ENCODE peak calls at places on chromosomes 5 and 9, in ten cellular contexts. One of them, this sample, is unnamed.

GRCh38 chr9:4717815-4718214 is 23.2 kb downstream of the AK3 start:
- DNase-seq in NCI-H2171 treated with DMSO at 0.1 percent for 48 hours: no peak
- DNase-seq in anterior cingulate cortex: no peak
- DNase-seq in activated T-cell treated with anti-CD3 and anti-CD28 coated beads for 1 hour: no peak
- DNase-seq in amniotic stem cell: no peak
- DNase-seq in amygdala: no peak
- DNase-seq in HuH-7: no peak
- DNase-seq in T-helper 2 cell: no peak
- DNase-seq in SK-MEL-5: no peak
- DNase-seq in stimulated activated CD4-positive, alpha-beta T cell treated with anti-CD3 and anti-CD28 coated beads, TNF-alpha, amount 100 ng/mL, for 24 hours: no peak
- DNase-seq in this sample: no peak

GRCh38 chr5:79133121-79133656 is 21.6 kb downstream of the BHMT start:
- DNase-seq in NCI-H2171 treated with DMSO at 0.1 percent for 48 hours: peak
- DNase-seq in anterior cingulate cortex: no peak
- DNase-seq in activated T-cell treated with anti-CD3 and anti-CD28 coated beads for 1 hour: no peak
- DNase-seq in amniotic stem cell: peak
- DNase-seq in amygdala: no peak
- DNase-seq in HuH-7: no peak
- DNase-seq in T-helper 2 cell: no peak
- DNase-seq in SK-MEL-5: peak
- DNase-seq in stimulated activated CD4-positive, alpha-beta T cell treated with anti-CD3 and anti-CD28 coated beads, TNF-alpha, amount 100 ng/mL, for 24 hours: no peak
- DNase-seq in this sample: no peak

GRCh38 chr5:130550553-130550940 is 614.5 kb downstream of the HINT1 start:
- DNase-seq in NCI-H2171 treated with DMSO at 0.1 percent for 48 hours: no peak
- DNase-seq in anterior cingulate cortex: no peak
- DNase-seq in activated T-cell treated with anti-CD3 and anti-CD28 coated beads for 1 hour: no peak
- DNase-seq in amniotic stem cell: no peak
- DNase-seq in amygdala: no peak
- DNase-seq in HuH-7: no peak
- DNase-seq in T-helper 2 cell: no peak
- DNase-seq in SK-MEL-5: no peak
- DNase-seq in stimulated activated CD4-positive, alpha-beta T cell treated with anti-CD3 and anti-CD28 coated beads, TNF-alpha, amount 100 ng/mL, for 24 hours: no peak
- DNase-seq in this sample: no peak

GRCh38 chr5:172503925-172504730 is 49.8 kb upstream of the SH3PXD2B start:
- DNase-seq in NCI-H2171 treated with DMSO at 0.1 percent for 48 hours: no peak
- DNase-seq in anterior cingulate cortex: no peak
- DNase-seq in activated T-cell treated with anti-CD3 and anti-CD28 coated beads for 1 hour: no peak
- DNase-seq in amniotic stem cell: no peak
- DNase-seq in amygdala: no peak
- DNase-seq in HuH-7: no peak
- DNase-seq in T-helper 2 cell: no peak
- DNase-seq in SK-MEL-5: no peak
- DNase-seq in stimulated activated CD4-positive, alpha-beta T cell treated with anti-CD3 and anti-CD28 coated beads, TNF-alpha, amount 100 ng/mL, for 24 hours: no peak
- DNase-seq in this sample: no peak

GRCh38 chr9:99511723-99512122 is 289.6 kb downstream of the SEC61B start:
- DNase-seq in NCI-H2171 treated with DMSO at 0.1 percent for 48 hours: no peak
- DNase-seq in anterior cingulate cortex: no peak
- DNase-seq in activated T-cell treated with anti-CD3 and anti-CD28 coated beads for 1 hour: no peak
- DNase-seq in amniotic stem cell: no peak
- DNase-seq in amygdala: no peak
- DNase-seq in HuH-7: no peak
- DNase-seq in T-helper 2 cell: no peak
- DNase-seq in SK-MEL-5: peak
- DNase-seq in stimulated activated CD4-positive, alpha-beta T cell treated with anti-CD3 and anti-CD28 coated beads, TNF-alpha, amount 100 ng/mL, for 24 hours: no peak
- DNase-seq in this sample: no peak

GRCh38 chr5:53481887-53482716 is 1.7 kb downstream of the FST start:
- DNase-seq in NCI-H2171 treated with DMSO at 0.1 percent for 48 hours: peak
- DNase-seq in anterior cingulate cortex: no peak
- DNase-seq in activated T-cell treated with anti-CD3 and anti-CD28 coated beads for 1 hour: no peak
- DNase-seq in amniotic stem cell: peak
- DNase-seq in amygdala: no peak
- DNase-seq in HuH-7: peak
- DNase-seq in T-helper 2 cell: peak
- DNase-seq in SK-MEL-5: peak
- DNase-seq in stimulated activated CD4-positive, alpha-beta T cell treated with anti-CD3 and anti-CD28 coated beads, TNF-alpha, amount 100 ng/mL, for 24 hours: peak
- DNase-seq in this sample: no peak

GRCh38 chr9:70389642-70390266 is 24.7 kb downstream of the KLF9 start:
- DNase-seq in NCI-H2171 treated with DMSO at 0.1 percent for 48 hours: no peak
- DNase-seq in anterior cingulate cortex: no peak
- DNase-seq in activated T-cell treated with anti-CD3 and anti-CD28 coated beads for 1 hour: no peak
- DNase-seq in amniotic stem cell: no peak
- DNase-seq in amygdala: no peak
- DNase-seq in HuH-7: no peak
- DNase-seq in T-helper 2 cell: no peak
- DNase-seq in SK-MEL-5: no peak
- DNase-seq in stimulated activated CD4-positive, alpha-beta T cell treated with anti-CD3 and anti-CD28 coated beads, TNF-alpha, amount 100 ng/mL, for 24 hours: no peak
- DNase-seq in this sample: no peak

GRCh38 chr9:27726244-27727141 is 153.2 kb upstream of the C9orf72 start:
- DNase-seq in NCI-H2171 treated with DMSO at 0.1 percent for 48 hours: peak
- DNase-seq in anterior cingulate cortex: peak
- DNase-seq in activated T-cell treated with anti-CD3 and anti-CD28 coated beads for 1 hour: peak
- DNase-seq in amniotic stem cell: peak
- DNase-seq in amygdala: no peak
- DNase-seq in HuH-7: peak
- DNase-seq in T-helper 2 cell: no peak
- DNase-seq in SK-MEL-5: peak
- DNase-seq in stimulated activated CD4-positive, alpha-beta T cell treated with anti-CD3 and anti-CD28 coated beads, TNF-alpha, amount 100 ng/mL, for 24 hours: peak
- DNase-seq in this sample: no peak

GRCh38 chr9:111178361-111179043 is 140.2 kb upstream of the LPAR1 start:
- DNase-seq in NCI-H2171 treated with DMSO at 0.1 percent for 48 hours: peak
- DNase-seq in anterior cingulate cortex: no peak
- DNase-seq in activated T-cell treated with anti-CD3 and anti-CD28 coated beads for 1 hour: no peak
- DNase-seq in amniotic stem cell: no peak
- DNase-seq in amygdala: no peak
- DNase-seq in HuH-7: no peak
- DNase-seq in T-helper 2 cell: no peak
- DNase-seq in SK-MEL-5: no peak
- DNase-seq in stimulated activated CD4-positive, alpha-beta T cell treated with anti-CD3 and anti-CD28 coated beads, TNF-alpha, amount 100 ng/mL, for 24 hours: no peak
- DNase-seq in this sample: no peak

GRCh38 chr5:86968311-86968753 is 299.4 kb upstream of the RASA1 start:
- DNase-seq in NCI-H2171 treated with DMSO at 0.1 percent for 48 hours: peak
- DNase-seq in anterior cingulate cortex: no peak
- DNase-seq in activated T-cell treated with anti-CD3 and anti-CD28 coated beads for 1 hour: no peak
- DNase-seq in amniotic stem cell: peak
- DNase-seq in amygdala: no peak
- DNase-seq in HuH-7: no peak
- DNase-seq in T-helper 2 cell: no peak
- DNase-seq in SK-MEL-5: peak
- DNase-seq in stimulated activated CD4-positive, alpha-beta T cell treated with anti-CD3 and anti-CD28 coated beads, TNF-alpha, amount 100 ng/mL, for 24 hours: no peak
- DNase-seq in this sample: peak

GRCh38 chr9:7209051-7209450 is 451.3 kb downstream of the KDM4C start:
- DNase-seq in NCI-H2171 treated with DMSO at 0.1 percent for 48 hours: no peak
- DNase-seq in anterior cingulate cortex: no peak
- DNase-seq in activated T-cell treated with anti-CD3 and anti-CD28 coated beads for 1 hour: no peak
- DNase-seq in amniotic stem cell: no peak
- DNase-seq in amygdala: no peak
- DNase-seq in HuH-7: no peak
- DNase-seq in T-helper 2 cell: no peak
- DNase-seq in SK-MEL-5: no peak
- DNase-seq in stimulated activated CD4-positive, alpha-beta T cell treated with anti-CD3 and anti-CD28 coated beads, TNF-alpha, amount 100 ng/mL, for 24 hours: no peak
- DNase-seq in this sample: no peak

GRCh38 chr5:138724470-138725146 is 28.6 kb upstream of the CTNNA1 start:
- DNase-seq in NCI-H2171 treated with DMSO at 0.1 percent for 48 hours: peak
- DNase-seq in anterior cingulate cortex: no peak
- DNase-seq in activated T-cell treated with anti-CD3 and anti-CD28 coated beads for 1 hour: no peak
- DNase-seq in amniotic stem cell: no peak
- DNase-seq in amygdala: no peak
- DNase-seq in HuH-7: no peak
- DNase-seq in T-helper 2 cell: no peak
- DNase-seq in SK-MEL-5: peak
- DNase-seq in stimulated activated CD4-positive, alpha-beta T cell treated with anti-CD3 and anti-CD28 coated beads, TNF-alpha, amount 100 ng/mL, for 24 hours: no peak
- DNase-seq in this sample: no peak

GRCh38 chr9:30172206-30172605 is 2212.2 kb upstream of the ACO1 start:
- DNase-seq in NCI-H2171 treated with DMSO at 0.1 percent for 48 hours: no peak
- DNase-seq in anterior cingulate cortex: no peak
- DNase-seq in activated T-cell treated with anti-CD3 and anti-CD28 coated beads for 1 hour: no peak
- DNase-seq in amniotic stem cell: no peak
- DNase-seq in amygdala: no peak
- DNase-seq in HuH-7: no peak
- DNase-seq in T-helper 2 cell: no peak
- DNase-seq in SK-MEL-5: no peak
- DNase-seq in stimulated activated CD4-positive, alpha-beta T cell treated with anti-CD3 and anti-CD28 coated beads, TNF-alpha, amount 100 ng/mL, for 24 hours: no peak
- DNase-seq in this sample: no peak

GRCh38 chr5:53893626-53894025 is 333.2 kb downstream of the NDUFS4 start:
- DNase-seq in NCI-H2171 treated with DMSO at 0.1 percent for 48 hours: peak
- DNase-seq in anterior cingulate cortex: no peak
- DNase-seq in activated T-cell treated with anti-CD3 and anti-CD28 coated beads for 1 hour: no peak
- DNase-seq in amniotic stem cell: no peak
- DNase-seq in amygdala: no peak
- DNase-seq in HuH-7: no peak
- DNase-seq in T-helper 2 cell: no peak
- DNase-seq in SK-MEL-5: no peak
- DNase-seq in stimulated activated CD4-positive, alpha-beta T cell treated with anti-CD3 and anti-CD28 coated beads, TNF-alpha, amount 100 ng/mL, for 24 hours: no peak
- DNase-seq in this sample: no peak

GRCh38 chr5:173764321-173765029 is 123.7 kb upstream of the CPEB4 start:
- DNase-seq in NCI-H2171 treated with DMSO at 0.1 percent for 48 hours: no peak
- DNase-seq in anterior cingulate cortex: no peak
- DNase-seq in activated T-cell treated with anti-CD3 and anti-CD28 coated beads for 1 hour: no peak
- DNase-seq in amniotic stem cell: peak
- DNase-seq in amygdala: no peak
- DNase-seq in HuH-7: peak
- DNase-seq in T-helper 2 cell: no peak
- DNase-seq in SK-MEL-5: peak
- DNase-seq in stimulated activated CD4-positive, alpha-beta T cell treated with anti-CD3 and anti-CD28 coated beads, TNF-alpha, amount 100 ng/mL, for 24 hours: no peak
- DNase-seq in this sample: peak

GRCh38 chr9:95641591-95641990 is 124.8 kb upstream of the PTCH1 start:
- DNase-seq in NCI-H2171 treated with DMSO at 0.1 percent for 48 hours: peak
- DNase-seq in anterior cingulate cortex: no peak
- DNase-seq in activated T-cell treated with anti-CD3 and anti-CD28 coated beads for 1 hour: no peak
- DNase-seq in amniotic stem cell: no peak
- DNase-seq in amygdala: no peak
- DNase-seq in HuH-7: no peak
- DNase-seq in T-helper 2 cell: no peak
- DNase-seq in SK-MEL-5: peak
- DNase-seq in stimulated activated CD4-positive, alpha-beta T cell treated with anti-CD3 and anti-CD28 coated beads, TNF-alpha, amount 100 ng/mL, for 24 hours: no peak
- DNase-seq in this sample: no peak

GRCh38 chr9:135369401-135369800 is 110.2 kb upstream of the PPP1R26 start:
- DNase-seq in NCI-H2171 treated with DMSO at 0.1 percent for 48 hours: no peak
- DNase-seq in anterior cingulate cortex: no peak
- DNase-seq in activated T-cell treated with anti-CD3 and anti-CD28 coated beads for 1 hour: no peak
- DNase-seq in amniotic stem cell: no peak
- DNase-seq in amygdala: no peak
- DNase-seq in HuH-7: no peak
- DNase-seq in T-helper 2 cell: no peak
- DNase-seq in SK-MEL-5: no peak
- DNase-seq in stimulated activated CD4-positive, alpha-beta T cell treated with anti-CD3 and anti-CD28 coated beads, TNF-alpha, amount 100 ng/mL, for 24 hours: no peak
- DNase-seq in this sample: no peak

GRCh38 chr9:98793031-98793430 is 3.3 kb downstream of the ANKS6 start:
- DNase-seq in NCI-H2171 treated with DMSO at 0.1 percent for 48 hours: no peak
- DNase-seq in anterior cingulate cortex: no peak
- DNase-seq in activated T-cell treated with anti-CD3 and anti-CD28 coated beads for 1 hour: no peak
- DNase-seq in amniotic stem cell: no peak
- DNase-seq in amygdala: no peak
- DNase-seq in HuH-7: no peak
- DNase-seq in T-helper 2 cell: no peak
- DNase-seq in SK-MEL-5: no peak
- DNase-seq in stimulated activated CD4-positive, alpha-beta T cell treated with anti-CD3 and anti-CD28 coated beads, TNF-alpha, amount 100 ng/mL, for 24 hours: no peak
- DNase-seq in this sample: no peak

GRCh38 chr9:82167296-82167695 is 178.7 kb downstream of the SPATA31D1 start:
- DNase-seq in NCI-H2171 treated with DMSO at 0.1 percent for 48 hours: no peak
- DNase-seq in anterior cingulate cortex: no peak
- DNase-seq in activated T-cell treated with anti-CD3 and anti-CD28 coated beads for 1 hour: no peak
- DNase-seq in amniotic stem cell: no peak
- DNase-seq in amygdala: no peak
- DNase-seq in HuH-7: no peak
- DNase-seq in T-helper 2 cell: no peak
- DNase-seq in SK-MEL-5: no peak
- DNase-seq in stimulated activated CD4-positive, alpha-beta T cell treated with anti-CD3 and anti-CD28 coated beads, TNF-alpha, amount 100 ng/mL, for 24 hours: no peak
- DNase-seq in this sample: no peak

GRCh38 chr9:112348257-112348992 is 15.0 kb upstream of the PTBP3 start:
- DNase-seq in NCI-H2171 treated with DMSO at 0.1 percent for 48 hours: peak
- DNase-seq in anterior cingulate cortex: peak
- DNase-seq in activated T-cell treated with anti-CD3 and anti-CD28 coated beads for 1 hour: peak
- DNase-seq in amniotic stem cell: peak
- DNase-seq in amygdala: peak
- DNase-seq in HuH-7: no peak
- DNase-seq in T-helper 2 cell: peak
- DNase-seq in SK-MEL-5: peak
- DNase-seq in stimulated activated CD4-positive, alpha-beta T cell treated with anti-CD3 and anti-CD28 coated beads, TNF-alpha, amount 100 ng/mL, for 24 hours: peak
- DNase-seq in this sample: no peak

GRCh38 chr9:105338308-105338707 is 93.9 kb downstream of the SLC44A1 start:
- DNase-seq in NCI-H2171 treated with DMSO at 0.1 percent for 48 hours: no peak
- DNase-seq in anterior cingulate cortex: no peak
- DNase-seq in activated T-cell treated with anti-CD3 and anti-CD28 coated beads for 1 hour: no peak
- DNase-seq in amniotic stem cell: no peak
- DNase-seq in amygdala: no peak
- DNase-seq in HuH-7: no peak
- DNase-seq in T-helper 2 cell: no peak
- DNase-seq in SK-MEL-5: no peak
- DNase-seq in stimulated activated CD4-positive, alpha-beta T cell treated with anti-CD3 and anti-CD28 coated beads, TNF-alpha, amount 100 ng/mL, for 24 hours: no peak
- DNase-seq in this sample: no peak